ENCODE peak calls at places on chromosomes 5 and 9, in ten cellular contexts. G is GM12878, S is body of pancreas, H is right lobe of liver, U is HepG2, D is heart left ventricle, C is HCT116, Y is gastrocnemius medialis, Z is K562, T is upper lobe of left lung. J is an unnamed sample.

GRCh38 chr9:76255781-76256455 is 138.3 kb downstream of the RFK start:
- ATAC-seq in Y (peak), C (no peak), U (no peak), H (peak), S (no peak), D (peak), Z (no peak), T (peak), G (no peak), J (peak)

GRCh38 chr9:94919376-94920098 is 193.0 kb downstream of the AOPEP start:
- ATAC-seq in S (no peak), Z (no peak), U (no peak), D (peak), G (no peak), H (no peak), C (peak), T (peak), Y (no peak), J (no peak)

GRCh38 chr9:86009133-86009532 is 68.2 kb downstream of the NAA35 start:
- ATAC-seq in H (no peak), Z (no peak), U (no peak), T (no peak), G (no peak), Y (no peak), S (no peak), C (no peak), D (no peak), J (no peak)

GRCh38 chr5:109250533-109251329 is 159.0 kb downstream of the PJA2 start:
- ATAC-seq in Y (no peak), Z (peak), S (no peak), C (no peak), D (no peak), H (no peak), U (peak), T (no peak), G (no peak), J (no peak)

GRCh38 chr9:131349522-131349880 is 44.4 kb upstream of the PRRC2B start:
- ATAC-seq in G (no peak), Y (no peak), C (no peak), U (peak), Z (no peak), D (peak), S (no peak), H (no peak), T (peak), J (no peak)

GRCh38 chr5:43150075-43150474 is 29.4 kb downstream of the ZNF131 start:
- ATAC-seq in Y (no peak), T (no peak), Z (no peak), C (no peak), H (no peak), S (no peak), D (no peak), U (no peak), G (no peak), J (no peak)

GRCh38 chr5:57221049-57221568 is 47.2 kb downstream of the GPBP1 start:
- ATAC-seq in G (peak), C (peak), S (peak), U (peak), Y (peak), T (peak), H (peak), D (peak), Z (peak), J (no peak)

GRCh38 chr9:35538361-35539234 is 48.7 kb downstream of the RUSC2 start:
- ATAC-seq in T (peak), U (no peak), H (peak), D (peak), C (no peak), Y (peak), S (peak), Z (no peak), G (no peak), J (peak)

GRCh38 chr9:35746583-35746982 is 2.4 kb downstream of the GBA2 start:
- ATAC-seq in Y (no peak), H (peak), S (no peak), U (peak), T (no peak), C (no peak), D (no peak), Z (no peak), G (no peak), J (no peak)

GRCh38 chr9:104923740-104924139 is 4.2 kb downstream of the ABCA1 start:
- ATAC-seq in Y (no peak), T (no peak), D (no peak), S (no peak), G (peak), Z (no peak), C (no peak), U (no peak), H (no peak), J (no peak)

GRCh38 chr9:104931256-104931655 is 3.3 kb upstream of the ABCA1 start:
- ATAC-seq in G (no peak), C (no peak), Y (no peak), D (no peak), U (no peak), H (no peak), S (no peak), T (no peak), Z (no peak), J (no peak)

GRCh38 chr9:104927912-104928740 is at the start of gene ABCA1:
- ATAC-seq in T (peak), S (peak), D (peak), H (peak), Y (peak), Z (peak), C (peak), U (peak), G (peak), J (peak)

GRCh38 chr9:104923289-104923688 is 4.7 kb downstream of the ABCA1 start:
- ATAC-seq in C (no peak), U (no peak), T (no peak), G (no peak), S (no peak), Z (no peak), D (no peak), Y (no peak), H (no peak), J (no peak)

DNA sequence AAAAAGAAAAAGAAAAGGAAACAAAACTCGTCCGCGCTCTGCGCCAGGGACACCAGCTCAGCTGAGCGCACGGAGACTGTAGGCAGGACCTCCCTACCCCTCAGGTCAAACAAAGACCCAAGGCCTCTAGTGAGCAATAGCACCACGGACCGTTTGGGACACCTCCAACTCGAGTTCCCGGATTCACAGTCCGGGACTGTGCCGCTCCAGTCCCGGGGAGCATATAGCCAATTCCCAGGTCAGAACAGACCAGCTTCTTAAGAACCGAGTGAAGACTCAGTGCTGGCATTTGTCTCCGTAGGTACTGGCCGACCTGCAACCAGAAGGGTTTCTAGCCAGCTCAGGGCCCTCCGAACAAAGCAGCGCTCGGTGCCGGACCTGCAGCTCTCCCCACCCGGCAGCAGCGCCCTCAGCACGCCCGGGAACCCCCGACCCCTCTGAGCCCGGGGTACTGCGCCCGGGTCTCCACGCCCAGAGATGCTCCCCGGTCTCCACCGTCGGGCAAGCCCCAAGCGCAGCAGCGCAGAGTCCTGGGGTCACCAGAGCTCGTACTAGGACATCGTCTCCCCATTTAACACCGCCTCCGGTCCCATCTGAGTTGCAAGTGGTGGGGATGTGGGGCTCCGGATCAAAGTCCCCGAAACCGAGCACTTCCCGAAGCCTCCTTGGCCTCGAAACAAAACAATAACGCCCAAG is 591 bp downstream of the ABCA1 start:
- ATAC-seq in C (peak), S (peak), U (peak), D (peak), H (peak), Z (no peak), Y (peak), G (peak), T (peak), J (peak)
- TF ChIP-seq POLR2A in C (no peak), S (no peak), U (no peak), D (no peak), H (no peak), Z (no peak), Y (no peak), G (no peak), T (no peak), J (no peak)

GRCh38 chr9:2120926-2121689 is 106.0 kb downstream of the SMARCA2 start:
- ATAC-seq in G (no peak), U (no peak), C (no peak), T (no peak), D (no peak), H (no peak), Z (no peak), S (peak), Y (no peak), J (no peak)

GRCh38 chr9:2119490-2120046 is 104.4 kb downstream of the SMARCA2 start:
- ATAC-seq in C (no peak), G (no peak), Z (no peak), S (no peak), H (no peak), Y (no peak), U (no peak), T (no peak), D (peak), J (no peak)

GRCh38 chr9:2117527-2117926 is 102.4 kb downstream of the SMARCA2 start:
- ATAC-seq in Z (no peak), Y (no peak), S (no peak), C (no peak), T (no peak), G (no peak), H (no peak), U (no peak), D (no peak), J (no peak)

DNA sequence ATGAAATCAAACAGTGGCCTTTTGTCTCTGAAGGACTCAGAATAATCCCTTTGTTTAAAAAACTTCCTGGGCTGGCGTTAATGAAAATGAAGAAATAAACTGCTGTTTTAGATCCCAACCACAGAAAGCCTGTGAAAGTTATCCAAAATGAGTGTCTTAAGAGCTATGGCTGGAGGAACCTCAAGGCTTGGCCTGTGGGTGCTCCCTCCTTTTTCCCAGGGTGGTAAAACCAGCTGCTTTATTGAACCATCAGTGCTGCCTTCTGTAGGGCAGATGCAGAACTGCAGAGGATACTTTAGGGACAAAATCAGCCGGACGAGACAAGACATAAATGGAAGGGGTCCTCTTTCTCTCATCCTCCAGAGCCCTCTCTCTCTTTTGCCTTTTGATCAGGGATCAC is 100.9 kb downstream of the SMARCA2 start:
- ATAC-seq in S (no peak), Z (peak), D (no peak), H (peak), G (peak), U (peak), Y (no peak), T (no peak), C (peak), J (no peak)
- TF ChIP-seq CTCF in S (no peak), Z (peak), D (peak), H (peak), G (peak), U (peak), Y (no peak), T (peak), C (peak), J (peak)

GRCh38 chr5:135879591-135879990 is 16.1 kb downstream of the IL9 start:
- ATAC-seq in S (no peak), T (no peak), D (no peak), Z (no peak), U (no peak), C (no peak), Y (no peak), H (no peak), G (no peak), J (no peak)

GRCh38 chr5:135878156-135878620 is 17.5 kb downstream of the IL9 start:
- ATAC-seq in Y (peak), G (no peak), T (no peak), Z (no peak), U (peak), S (peak), C (no peak), D (peak), H (no peak), J (peak)

GRCh38 chr5:135880278-135880677 is 15.4 kb downstream of the IL9 start:
- ATAC-seq in D (no peak), C (peak), T (no peak), G (peak), Y (no peak), H (no peak), S (no peak), U (peak), Z (peak), J (no peak)

GRCh38 chr5:135875567-135875966 is 20.1 kb downstream of the IL9 start:
- ATAC-seq in T (no peak), Y (no peak), S (no peak), H (no peak), G (no peak), Z (no peak), D (no peak), U (no peak), C (no peak), J (no peak)

GRCh38 chr5:135877570-135878155 is 18.0 kb downstream of the IL9 start:
- ATAC-seq in Z (no peak), T (no peak), U (peak), G (no peak), S (no peak), D (peak), H (no peak), Y (peak), C (no peak), J (no peak)
- H3K27ac ChIP-seq in Z (no peak), T (no peak), U (no peak), G (no peak), S (no peak), D (no peak), H (no peak), Y (peak), C (no peak), J (no peak)

GRCh38 chr5:177601577-177602457 is 1.9 kb downstream of the B4GALT7 start:
- ATAC-seq in G (no peak), D (no peak), C (peak), U (peak), S (no peak), Y (no peak), Z (no peak), T (no peak), H (no peak), J (no peak)
- TF ChIP-seq POLR2A in G (no peak), D (no peak), C (no peak), U (no peak), S (no peak), Y (no peak), Z (no peak), T (no peak), H (no peak), J (no peak)

GRCh38 chr9:114376586-114376985 is 11.2 kb downstream of the AKNA start:
- ATAC-seq in H (no peak), C (no peak), D (no peak), Y (no peak), S (no peak), T (no peak), U (no peak), G (no peak), Z (no peak), J (no peak)

GRCh38 chr9:114377046-114377445 is 10.7 kb downstream of the AKNA start:
- ATAC-seq in D (no peak), G (no peak), T (no peak), Y (no peak), U (no peak), H (no peak), S (no peak), Z (no peak), C (no peak), J (no peak)

GRCh38 chr9:114378016-114378415 is 9.8 kb downstream of the AKNA start:
- ATAC-seq in G (no peak), S (no peak), Y (no peak), Z (no peak), D (no peak), C (no peak), H (no peak), U (no peak), T (no peak), J (no peak)

GRCh38 chr9:114380988-114381387 is 6.8 kb downstream of the AKNA start:
- ATAC-seq in H (no peak), U (no peak), T (no peak), G (no peak), S (no peak), C (no peak), Y (no peak), Z (no peak), D (no peak), J (no peak)

GRCh38 chr9:114378883-114379282 is 8.9 kb downstream of the AKNA start:
- ATAC-seq in Z (no peak), T (no peak), D (no peak), U (peak), S (no peak), C (no peak), G (no peak), Y (no peak), H (no peak), J (no peak)
- TF ChIP-seq CTCF in Z (no peak), T (no peak), D (no peak), U (peak), S (no peak), C (no peak), G (no peak), Y (no peak), H (no peak), J (no peak)

GRCh38 chr9:128100581-128100980 is 26.9 kb downstream of the PTGES2 start:
- ATAC-seq in C (no peak), T (no peak), G (no peak), S (no peak), D (no peak), H (no peak), Z (no peak), U (no peak), Y (no peak), J (no peak)
- H3K27ac ChIP-seq in C (no peak), T (peak), G (no peak), S (peak), D (peak), H (peak), Z (peak), U (peak), Y (peak), J (peak)

GRCh38 chr5:179620703-179621350 is 2.6 kb downstream of the HNRNPH1 start:
- ATAC-seq in D (no peak), T (no peak), H (no peak), Z (peak), S (no peak), C (no peak), G (no peak), U (no peak), Y (no peak), J (no peak)

GRCh38 chr5:179621551-179621971 is 1.9 kb downstream of the HNRNPH1 start:
- ATAC-seq in U (no peak), Y (no peak), Z (no peak), C (no peak), H (no peak), G (no peak), T (no peak), S (no peak), D (no peak), J (no peak)

GRCh38 chr5:179623906-179624741 is 653 bp upstream of the HNRNPH1 start:
- ATAC-seq in G (peak), Y (peak), T (peak), U (peak), D (peak), Z (peak), S (no peak), H (peak), C (peak), J (peak)

GRCh38 chr5:179624841-179625271 is 1.4 kb upstream of the HNRNPH1 start:
- ATAC-seq in U (peak), D (no peak), G (no peak), T (no peak), H (no peak), Z (no peak), Y (no peak), S (no peak), C (peak), J (no peak)

DNA sequence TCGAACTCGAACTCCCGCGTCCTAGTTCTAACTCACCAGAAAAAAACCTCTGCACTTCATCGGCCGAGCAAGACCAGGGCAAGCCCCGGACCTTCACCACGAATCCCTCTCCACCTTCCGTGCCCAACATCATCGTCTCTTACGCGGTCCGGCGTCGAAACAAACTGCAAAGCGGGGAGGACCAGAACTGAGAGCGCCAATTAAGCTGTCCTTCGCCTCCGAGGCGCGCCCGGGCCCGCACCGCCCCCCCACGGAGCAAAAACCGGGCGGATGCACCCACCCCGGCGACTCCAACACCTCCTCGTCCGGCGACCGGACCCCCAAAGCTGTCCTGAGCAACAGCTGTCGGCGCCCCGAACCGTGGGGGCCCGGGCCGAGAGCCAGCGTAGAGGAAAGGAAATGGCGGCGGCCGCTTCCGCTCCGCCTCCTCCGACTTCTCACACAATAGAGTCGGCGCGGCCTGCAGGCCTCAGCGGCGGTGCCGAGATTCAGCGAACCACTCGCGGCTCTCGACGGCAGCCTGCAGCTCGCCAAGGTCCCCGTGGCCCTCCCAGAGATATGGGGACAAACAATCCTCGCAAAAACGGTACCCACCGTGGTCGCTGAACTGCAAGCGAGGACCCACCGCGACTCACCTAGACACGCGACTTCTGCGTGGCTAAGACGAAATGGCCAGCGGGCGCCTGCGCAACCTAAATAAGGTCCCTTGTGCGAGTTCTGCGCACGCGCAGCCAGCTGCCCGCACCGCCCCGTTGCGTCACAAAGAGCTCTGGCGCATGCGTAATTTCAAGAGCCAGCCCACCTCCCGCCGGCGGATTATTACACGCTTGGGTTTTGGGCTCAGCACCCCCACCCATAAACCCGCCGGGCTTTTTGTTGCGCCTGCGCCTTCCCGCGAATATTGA is at the start of gene HNRNPH1:
- ATAC-seq in S (peak), Z (peak), G (peak), D (peak), Y (peak), T (peak), C (peak), H (peak), U (peak), J (peak)
- TF ChIP-seq POLR2A in S (peak), Z (peak), G (peak), D (peak), Y (peak), T (peak), C (peak), H (peak), U (peak), J (peak)

DNA sequence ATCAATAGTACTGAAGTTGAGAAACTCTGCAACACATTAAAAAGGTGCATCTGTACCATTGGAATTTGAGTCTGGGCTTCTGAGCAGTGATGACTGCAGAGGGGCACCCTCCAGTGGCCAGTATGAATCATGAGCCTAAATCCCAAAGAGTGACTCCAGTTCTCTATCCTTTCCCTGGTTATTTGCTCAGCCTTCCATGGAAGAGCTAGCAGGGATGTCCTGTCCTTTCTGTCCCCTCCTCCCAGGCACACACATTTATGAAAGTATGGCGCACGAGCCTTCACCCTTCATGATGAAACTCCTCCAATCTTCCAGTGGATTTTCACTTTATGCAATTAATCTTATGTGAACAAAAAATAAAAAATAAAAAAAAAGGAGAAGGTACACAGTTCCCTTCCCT is 81.0 kb downstream of the ESM1 start:
- ATAC-seq in S (no peak), H (peak), Y (no peak), U (peak), G (no peak), D (no peak), Z (peak), C (peak), T (no peak), J (no peak)
- TF ChIP-seq CTCF in S (no peak), H (peak), Y (no peak), U (peak), G (no peak), D (no peak), Z (peak), C (peak), T (no peak), J (no peak)

J was measured in gastroesophageal sphincter.